ENCODE peak calls at places on chromosomes 16 and 17, in six cellular contexts. G, F, Z, T, E and Q are unnamed samples.

GRCh38 chr17:64538508-64539120 is 31.8 kb downstream of the CEP95 start:
- DNase-seq in G (no peak), F (no peak), Z (no peak), T (no peak), E (no peak), Q (no peak)

GRCh38 chr17:68378202-68379149 is 78.8 kb downstream of the WIPI1 start:
- DNase-seq in G (peak), F (peak), Z (peak), T (no peak), E (peak), Q (peak)

GRCh38 chr17:77354420-77354720 is 213.6 kb downstream of the SEC14L1 start:
- DNase-seq in G (no peak), F (no peak), Z (no peak), T (no peak), E (no peak), Q (no peak)

GRCh38 chr17:41521574-41522261 is 3.0 kb upstream of the KRT15 start:
- DNase-seq in G (no peak), F (peak), Z (peak), T (no peak), E (no peak), Q (no peak)

GRCh38 chr17:79888811-79889634 is 49.8 kb upstream of the CBX4 start:
- DNase-seq in G (no peak), F (no peak), Z (no peak), T (no peak), E (peak), Q (no peak)

GRCh38 chr17:17150450-17150804 is 55.7 kb downstream of the PLD6 start:
- DNase-seq in G (no peak), F (no peak), Z (no peak), T (no peak), E (no peak), Q (no peak)

GRCh38 chr17:8966926-8967325 is 1.4 kb upstream of the PIK3R5 start:
- DNase-seq in G (no peak), F (no peak), Z (no peak), T (no peak), E (no peak), Q (no peak)

GRCh38 chr17:71176928-71177443 is 943.8 kb upstream of the SOX9 start:
- DNase-seq in G (no peak), F (no peak), Z (no peak), T (no peak), E (no peak), Q (no peak)

GRCh38 chr17:70321388-70321787 is 152.1 kb downstream of the KCNJ2 start:
- DNase-seq in G (no peak), F (no peak), Z (no peak), T (no peak), E (no peak), Q (no peak)

GRCh38 chr17:21525464-21526130 is 149.4 kb downstream of the KCNJ12 start:
- DNase-seq in G (no peak), F (no peak), Z (peak), T (no peak), E (no peak), Q (no peak)

GRCh38 chr17:43858201-43858600 is 11.2 kb downstream of the CD300LG start:
- DNase-seq in G (no peak), F (no peak), Z (no peak), T (no peak), E (peak), Q (no peak)

GRCh38 chr16:68744744-68745280 is 7.7 kb downstream of the CDH1 start:
- DNase-seq in G (no peak), F (peak), Z (no peak), T (no peak), E (no peak), Q (no peak)

GRCh38 chr17:17836818-17837379 is at the start of gene SREBF1:
- DNase-seq in G (no peak), F (no peak), Z (peak), T (peak), E (peak), Q (no peak)

GRCh38 chr16:29978564-29979270 is 5.0 kb downstream of the TAOK2 start:
- DNase-seq in G (no peak), F (no peak), Z (no peak), T (no peak), E (peak), Q (no peak)

GRCh38 chr16:14405611-14406537 is 224.2 kb downstream of the PARN start:
- DNase-seq in G (no peak), F (no peak), Z (no peak), T (no peak), E (peak), Q (no peak)

GRCh38 chr17:72342582-72343527 is 222.0 kb downstream of the SOX9 start:
- DNase-seq in G (peak), F (no peak), Z (peak), T (no peak), E (peak), Q (no peak)

GRCh38 chr17:31819578-31819977 is 39.5 kb downstream of the COPRS start:
- DNase-seq in G (no peak), F (no peak), Z (no peak), T (no peak), E (no peak), Q (no peak)